ENCODE peak calls at places on chromosomes 7 and 10, in five cellular contexts. O is NT2/D1, T is GM23248, P is mesenchymal stem cell, X is fibroblast of lung. N is an unnamed sample.

GRCh38 chr10:100741386-100742066 is 3.9 kb upstream of the PAX2 start:
- DNase-seq in O (no peak), T (no peak), P (no peak), X (no peak), N (no peak)

GRCh38 chr10:105206616-105207015 is 565.5 kb downstream of the SORCS3 start:
- DNase-seq in O (no peak), T (no peak), P (no peak), X (no peak), N (no peak)

GRCh38 chr10:79209340-79209739 is 137.9 kb upstream of the PPIF start:
- DNase-seq in O (no peak), T (no peak), P (no peak), X (no peak), N (no peak)

GRCh38 chr10:5858811-5859210 is 30.9 kb downstream of the ANKRD16 start:
- DNase-seq in O (no peak), T (no peak), P (no peak), X (no peak), N (no peak)

GRCh38 chr10:92574545-92575377 is 868 bp upstream of the IDE start:
- DNase-seq in O (no peak), T (peak; percentile 81), P (no peak), X (no peak), N (no peak)

GRCh38 chr7:111324228-111324627 is 233.3 kb downstream of the LRRN3 start:
- DNase-seq in O (no peak), T (no peak), P (no peak), X (no peak), N (no peak)

GRCh38 chr10:125222515-125222914 is 62.2 kb upstream of the CTBP2 start:
- DNase-seq in O (no peak), T (no peak), P (no peak), X (no peak), N (no peak)

GRCh38 chr10:19825690-19826089 is 9.5 kb downstream of the PLXDC2 start:
- DNase-seq in O (no peak), T (no peak), P (no peak), X (no peak), N (no peak)

GRCh38 chr7:108196004-108196403 is 65.8 kb upstream of the LAMB4 start:
- DNase-seq in O (no peak), T (peak; percentile 28), P (no peak), X (peak; percentile 31), N (peak; percentile 9)

GRCh38 chr7:123823898-123824753 is 20.8 kb upstream of the HYAL4 start:
- DNase-seq in O (no peak), T (no peak), P (no peak), X (no peak), N (no peak)

GRCh38 chr10:3248526-3249255 is 76.1 kb upstream of the PITRM1 start:
- DNase-seq in O (peak; percentile 35), T (peak; percentile 97), P (peak; percentile 96), X (peak; percentile 92), N (peak; percentile 89)

GRCh38 chr7:128796325-128796724 is 4.6 kb downstream of the CCDC136 start:
- DNase-seq in O (no peak), T (peak; percentile 87), P (peak; percentile 84), X (peak; percentile 65), N (peak; percentile 48)

GRCh38 chr7:47778153-47778661 is 170.1 kb downstream of the PKD1L1 start:
- DNase-seq in O (no peak), T (no peak), P (no peak), X (no peak), N (no peak)

GRCh38 chr7:37908221-37908788 is 8.3 kb downstream of the SFRP4 start:
- DNase-seq in O (no peak), T (peak; percentile 56), P (no peak), X (peak; percentile 52), N (peak; percentile 71)

GRCh38 chr10:91163269-91163708 is 57.2 kb upstream of the PCGF5 start:
- DNase-seq in O (peak; percentile 11), T (peak; percentile 79), P (peak; percentile 74), X (peak; percentile 71), N (peak; percentile 75)

GRCh38 chr10:122461367-122461728 is at the start of gene HTRA1:
- DNase-seq in O (no peak), T (peak; percentile 86), P (peak; percentile 64), X (peak; percentile 77), N (peak; percentile 91)

GRCh38 chr7:151003572-151003971 is 12.8 kb downstream of the NOS3 start:
- DNase-seq in O (no peak), T (no peak), P (no peak), X (no peak), N (no peak)

GRCh38 chr7:149369497-149369896 is 91.4 kb downstream of the ZNF777 start:
- DNase-seq in O (no peak), T (no peak), P (no peak), X (no peak), N (no peak)

GRCh38 chr10:102245932-102246251 is 560 bp downstream of the GBF1 start:
- DNase-seq in O (no peak), T (peak; percentile 17), P (no peak), X (no peak), N (no peak)

GRCh38 chr10:105594301-105594700 is 953.2 kb downstream of the SORCS3 start:
- DNase-seq in O (no peak), T (no peak), P (no peak), X (no peak), N (no peak)

GRCh38 chr10:104033401-104033930 is 52.2 kb downstream of the COL17A1 start:
- DNase-seq in O (no peak), T (no peak), P (no peak), X (no peak), N (no peak)

GRCh38 chr10:104274762-104275721 is 6.1 kb downstream of the GSTO2 start:
- DNase-seq in O (no peak), T (peak; percentile 70), P (no peak), X (peak; percentile 49), N (peak; percentile 63)

GRCh38 chr10:62373995-62374861 is at the start of gene ZNF365:
- DNase-seq in O (no peak), T (peak; percentile 79), P (peak; percentile 16), X (peak; percentile 40), N (peak; percentile 77)

GRCh38 chr10:77926566-77927342 is at the start of gene DLG5:
- DNase-seq in O (no peak), T (peak; percentile 76), P (peak; percentile 55), X (peak; percentile 61), N (peak; percentile 83)
- H3K4me3 ChIP-seq in O (peak within 1 kb of the TSS; percentile 75), T (peak within 1 kb of the TSS; percentile 83), P (peak within 1 kb of the TSS; percentile 93), X (peak within 1 kb of the TSS; percentile 89), N (peak within 1 kb of the TSS; percentile 91)

GRCh38 chr7:79451580-79451979 is 1.9 kb downstream of the MAGI2 start:
- DNase-seq in O (no peak), T (no peak), P (no peak), X (no peak), N (no peak)
- H3K9ac ChIP-seq in O (peak overlapping the region; percentile 68), T (peak overlapping the region; percentile 93), P (peak overlapping the region; percentile 100), X (peak overlapping the region; percentile 93), N (peak overlapping the region; percentile 97)

GRCh38 chr7:88027724-88028123 is 93.7 kb downstream of the ADAM22 start:
- DNase-seq in O (no peak), T (no peak), P (no peak), X (no peak), N (no peak)
- H3K4me3 ChIP-seq in O (no peak overlapping the region), T (no peak overlapping the region), P (no peak overlapping the region), X (no peak overlapping the region), N (no peak overlapping the region)

DNA sequence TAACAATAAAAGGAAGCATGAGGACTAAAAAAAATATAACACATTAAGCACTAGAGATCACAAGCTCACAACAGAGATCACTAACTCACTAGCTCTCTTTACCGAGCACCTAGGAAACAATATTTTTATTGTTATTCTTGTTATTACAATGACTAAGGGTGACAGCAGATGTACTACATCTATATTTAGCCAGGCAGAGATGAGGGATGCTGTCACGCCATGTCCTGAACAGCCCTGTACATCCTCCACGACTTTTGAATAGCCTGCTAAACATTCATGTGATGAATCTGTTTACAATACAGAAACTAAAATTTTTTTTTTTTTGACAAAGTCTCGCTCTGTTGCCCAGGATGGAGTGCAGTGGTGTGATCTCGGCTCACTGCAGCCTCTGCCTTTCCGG is 22.7 kb downstream of the FAM133B start:
- DNase-seq in O (no peak), T (peak; percentile 30), P (no peak), X (peak; percentile 33), N (no peak)
- H3K9ac ChIP-seq in O (no peak overlapping the region), T (no peak overlapping the region), P (no peak overlapping the region), X (no peak overlapping the region), N (no peak overlapping the region)

N was measured in adipocyte.